ENCODE peak calls at places on chromosomes 12 and 14, in seven cellular contexts. X is left ventricle myocardium inferior, T is HEK293T, P is GM04504, F is NCI-H1092, L is EH, W is neural crest cell. K is an unnamed sample.

GRCh38 chr14:55045087-55045486 is 6.4 kb upstream of the MAPK1IP1L start:
- DNase-seq in X (no peak), T (no peak), P (no peak), F (no peak), L (no peak), W (no peak), K (no peak)

GRCh38 chr14:65318636-65319506 is 93.7 kb upstream of the FUT8 start:
- DNase-seq in X (no peak), T (no peak), P (no peak), F (no peak), L (no peak), W (no peak), K (no peak)

GRCh38 chr12:56565510-56566101 is 44.0 kb downstream of the RBMS2 start:
- DNase-seq in X (peak), T (no peak), P (peak), F (no peak), L (peak), W (no peak), K (no peak)

GRCh38 chr12:76080017-76080728 is 4.3 kb downstream of the NAP1L1 start:
- DNase-seq in X (no peak), T (no peak), P (no peak), F (peak), L (peak), W (no peak), K (no peak)

GRCh38 chr12:6998708-6999451 is 19.4 kb downstream of the LPCAT3 start:
- DNase-seq in X (no peak), T (no peak), P (no peak), F (no peak), L (no peak), W (no peak), K (no peak)

GRCh38 chr12:58176296-58176869 is 235.0 kb downstream of the ATP23 start:
- DNase-seq in X (no peak), T (peak), P (peak), F (peak), L (peak), W (peak), K (peak)

GRCh38 chr12:116880817-116881324 is 370 bp downstream of the HRK start:
- DNase-seq in X (peak), T (peak), P (no peak), F (peak), L (peak), W (peak), K (peak)

GRCh38 chr14:95233702-95234241 is 76.4 kb upstream of the DICER1 start:
- DNase-seq in X (peak), T (no peak), P (no peak), F (no peak), L (no peak), W (no peak), K (no peak)

GRCh38 chr12:2649201-2650030 is 145.4 kb upstream of the FKBP4 start:
- DNase-seq in X (no peak), T (no peak), P (no peak), F (no peak), L (peak), W (no peak), K (no peak)

GRCh38 chr12:71942259-71942658 is 3.6 kb downstream of the TPH2 start:
- DNase-seq in X (no peak), T (no peak), P (no peak), F (no peak), L (no peak), W (no peak), K (no peak)

GRCh38 chr14:47678157-47678556 is 2.8 kb upstream of the MDGA2 start:
- DNase-seq in X (no peak), T (no peak), P (no peak), F (no peak), L (no peak), W (no peak), K (peak)

GRCh38 chr12:111037047-111037446 is 116.7 kb upstream of the MYL2 start:
- DNase-seq in X (no peak), T (no peak), P (no peak), F (no peak), L (no peak), W (no peak), K (peak)

GRCh38 chr12:62930546-62931425 is 4.2 kb downstream of the PPM1H start:
- DNase-seq in X (no peak), T (no peak), P (no peak), F (no peak), L (peak), W (no peak), K (no peak)

GRCh38 chr12:6201199-6201608 is 1.0 kb downstream of the CD9 start:
- DNase-seq in X (no peak), T (no peak), P (no peak), F (no peak), L (no peak), W (no peak), K (no peak)

GRCh38 chr12:59164991-59165718 is 244.9 kb upstream of the LRIG3 start:
- DNase-seq in X (no peak), T (no peak), P (peak), F (peak), L (peak), W (no peak), K (peak)

GRCh38 chr12:6627598-6627997 is 8.2 kb downstream of the LPAR5 start:
- DNase-seq in X (no peak), T (peak), P (no peak), F (no peak), L (no peak), W (no peak), K (no peak)

GRCh38 chr12:89349814-89350213 is 2.5 kb downstream of the DUSP6 start:
- DNase-seq in X (no peak), T (no peak), P (peak), F (no peak), L (peak), W (peak), K (no peak)

GRCh38 chr14:64770751-64771150 is 66.5 kb downstream of the PLEKHG3 start:
- DNase-seq in X (no peak), T (no peak), P (no peak), F (no peak), L (no peak), W (no peak), K (no peak)

GRCh38 chr14:49957089-49957852 is 64.4 kb downstream of the ARF6 start:
- DNase-seq in X (no peak), T (no peak), P (no peak), F (no peak), L (peak), W (no peak), K (no peak)

GRCh38 chr12:114425031-114425626 is 19.2 kb upstream of the TBX5 start:
- DNase-seq in X (no peak), T (no peak), P (no peak), F (no peak), L (peak), W (no peak), K (no peak)

GRCh38 chr14:49950275-49951250 is 57.7 kb downstream of the ARF6 start:
- DNase-seq in X (no peak), T (no peak), P (no peak), F (no peak), L (peak), W (no peak), K (peak)

GRCh38 chr12:121069206-121069605 is 30.2 kb upstream of the OASL start:
- DNase-seq in X (no peak), T (no peak), P (no peak), F (no peak), L (no peak), W (no peak), K (no peak)

GRCh38 chr12:94170690-94171594 is 22.6 kb downstream of the PLXNC1 start:
- DNase-seq in X (peak), T (no peak), P (no peak), F (no peak), L (no peak), W (no peak), K (peak)

GRCh38 chr14:75334191-75335051 is 55.8 kb downstream of the FOS start:
- DNase-seq in X (peak), T (no peak), P (no peak), F (no peak), L (peak), W (no peak), K (no peak)

GRCh38 chr12:47718531-47718930 is 6.8 kb downstream of the ENDOU start:
- DNase-seq in X (no peak), T (no peak), P (no peak), F (no peak), L (no peak), W (no peak), K (no peak)

GRCh38 chr12:107238276-107238675 is 144.9 kb upstream of the CRY1 start:
- DNase-seq in X (no peak), T (no peak), P (no peak), F (no peak), L (peak), W (no peak), K (no peak)

GRCh38 chr12:102848832-102849231 is 68.2 kb downstream of the PAH start:
- DNase-seq in X (no peak), T (no peak), P (no peak), F (no peak), L (no peak), W (no peak), K (no peak)

GRCh38 chr12:53461059-53461458 is 9.2 kb downstream of the PCBP2 start:
- DNase-seq in X (peak), T (no peak), P (no peak), F (no peak), L (no peak), W (no peak), K (no peak)

GRCh38 chr14:33765251-33765650 is 185.6 kb downstream of the EGLN3 start:
- DNase-seq in X (peak), T (peak), P (no peak), F (no peak), L (no peak), W (peak), K (no peak)

GRCh38 chr12:132405742-132406251 is 76.4 kb upstream of the GALNT9 start:
- DNase-seq in X (peak), T (no peak), P (no peak), F (no peak), L (no peak), W (no peak), K (no peak)

GRCh38 chr12:123267991-123268843 is 3.4 kb downstream of the CDK2AP1 start:
- DNase-seq in X (peak), T (no peak), P (no peak), F (peak), L (peak), W (no peak), K (no peak)

GRCh38 chr14:101200650-101201516 is 297.4 kb upstream of the RTL1 start:
- DNase-seq in X (no peak), T (no peak), P (no peak), F (no peak), L (no peak), W (no peak), K (no peak)

GRCh38 chr12:42372154-42372791 is 46.3 kb downstream of the PPHLN1 start:
- DNase-seq in X (no peak), T (peak), P (peak), F (peak), L (peak), W (peak), K (peak)

GRCh38 chr12:66365718-66366485 is 63.6 kb downstream of the HELB start:
- DNase-seq in X (no peak), T (no peak), P (no peak), F (no peak), L (peak), W (no peak), K (no peak)

GRCh38 chr12:64730585-64730964 is 28.6 kb downstream of the GNS start:
- DNase-seq in X (no peak), T (no peak), P (no peak), F (no peak), L (no peak), W (no peak), K (no peak)